ENCODE peak calls at places on chromosomes 3 and 15, in nine cellular contexts. One of them, this sample, is unnamed.

GRCh38 chr3:195086341-195086740 is 184.6 kb downstream of the XXYLT1 start:
- DNase-seq in HepG2: no peak
- DNase-seq in posterior cingulate gyrus: no peak
- DNase-seq in GM03348: no peak
- DNase-seq in HCT116: no peak
- DNase-seq in NCI-H526: no peak
- DNase-seq in mucosa of descending colon: no peak
- DNase-seq in ELR: no peak
- DNase-seq in OCI-LY7: no peak
- DNase-seq in this sample: no peak

GRCh38 chr3:40523781-40524180 is 979 bp upstream of the ZNF621 start:
- DNase-seq in HepG2: no peak
- DNase-seq in posterior cingulate gyrus: no peak
- DNase-seq in GM03348: peak; percentile 12
- DNase-seq in HCT116: no peak
- DNase-seq in NCI-H526: no peak
- DNase-seq in mucosa of descending colon: no peak
- DNase-seq in ELR: no peak
- DNase-seq in OCI-LY7: no peak
- DNase-seq in this sample: peak; percentile 2

GRCh38 chr3:66255865-66256264 is 35.1 kb downstream of the SLC25A26 start:
- DNase-seq in HepG2: no peak
- DNase-seq in posterior cingulate gyrus: no peak
- DNase-seq in GM03348: no peak
- DNase-seq in HCT116: no peak
- DNase-seq in NCI-H526: no peak
- DNase-seq in mucosa of descending colon: no peak
- DNase-seq in ELR: no peak
- DNase-seq in OCI-LY7: no peak
- DNase-seq in this sample: no peak

GRCh38 chr3:168090306-168091085 is 5.2 kb downstream of the GOLIM4 start:
- DNase-seq in HepG2: no peak
- DNase-seq in posterior cingulate gyrus: no peak
- DNase-seq in GM03348: no peak
- DNase-seq in HCT116: no peak
- DNase-seq in NCI-H526: no peak
- DNase-seq in mucosa of descending colon: no peak
- DNase-seq in ELR: no peak
- DNase-seq in OCI-LY7: no peak
- DNase-seq in this sample: no peak

GRCh38 chr3:104992618-104993017 is 374.1 kb upstream of the ALCAM start:
- DNase-seq in HepG2: no peak
- DNase-seq in posterior cingulate gyrus: no peak
- DNase-seq in GM03348: no peak
- DNase-seq in HCT116: no peak
- DNase-seq in NCI-H526: no peak
- DNase-seq in mucosa of descending colon: no peak
- DNase-seq in ELR: no peak
- DNase-seq in OCI-LY7: no peak
- DNase-seq in this sample: no peak

GRCh38 chr15:49038382-49038781 is 7.9 kb downstream of the SECISBP2L start:
- DNase-seq in HepG2: no peak
- DNase-seq in posterior cingulate gyrus: no peak
- DNase-seq in GM03348: no peak
- DNase-seq in HCT116: no peak
- DNase-seq in NCI-H526: no peak
- DNase-seq in mucosa of descending colon: peak; percentile 8
- DNase-seq in ELR: peak; percentile 43
- DNase-seq in OCI-LY7: no peak
- DNase-seq in this sample: no peak

GRCh38 chr3:13122101-13123055 is 49.1 kb upstream of the IQSEC1 start:
- DNase-seq in HepG2: no peak
- DNase-seq in posterior cingulate gyrus: no peak
- DNase-seq in GM03348: no peak
- DNase-seq in HCT116: no peak
- DNase-seq in NCI-H526: no peak
- DNase-seq in mucosa of descending colon: no peak
- DNase-seq in ELR: no peak
- DNase-seq in OCI-LY7: no peak
- DNase-seq in this sample: no peak

GRCh38 chr3:147680820-147681488 is 271.8 kb downstream of the ZIC1 start:
- DNase-seq in HepG2: no peak
- DNase-seq in posterior cingulate gyrus: no peak
- DNase-seq in GM03348: no peak
- DNase-seq in HCT116: no peak
- DNase-seq in NCI-H526: no peak
- DNase-seq in mucosa of descending colon: no peak
- DNase-seq in ELR: no peak
- DNase-seq in OCI-LY7: no peak
- DNase-seq in this sample: no peak

GRCh38 chr3:161893972-161894371 is 397.4 kb downstream of the OTOL1 start:
- DNase-seq in HepG2: no peak
- DNase-seq in posterior cingulate gyrus: no peak
- DNase-seq in GM03348: peak; percentile 26
- DNase-seq in HCT116: no peak
- DNase-seq in NCI-H526: no peak
- DNase-seq in mucosa of descending colon: no peak
- DNase-seq in ELR: peak; percentile 72
- DNase-seq in OCI-LY7: no peak
- DNase-seq in this sample: no peak

GRCh38 chr3:175664911-175665310 is 805.8 kb downstream of the NAALADL2 start:
- DNase-seq in HepG2: no peak
- DNase-seq in posterior cingulate gyrus: no peak
- DNase-seq in GM03348: no peak
- DNase-seq in HCT116: no peak
- DNase-seq in NCI-H526: no peak
- DNase-seq in mucosa of descending colon: no peak
- DNase-seq in ELR: no peak
- DNase-seq in OCI-LY7: no peak
- DNase-seq in this sample: no peak

GRCh38 chr3:156417733-156418132 is 137.2 kb downstream of the SSR3 start:
- DNase-seq in HepG2: no peak
- DNase-seq in posterior cingulate gyrus: no peak
- DNase-seq in GM03348: no peak
- DNase-seq in HCT116: no peak
- DNase-seq in NCI-H526: no peak
- DNase-seq in mucosa of descending colon: no peak
- DNase-seq in ELR: no peak
- DNase-seq in OCI-LY7: no peak
- DNase-seq in this sample: no peak

GRCh38 chr3:64104006-64104405 is 80.7 kb upstream of the PSMD6 start:
- DNase-seq in HepG2: no peak
- DNase-seq in posterior cingulate gyrus: no peak
- DNase-seq in GM03348: no peak
- DNase-seq in HCT116: no peak
- DNase-seq in NCI-H526: no peak
- DNase-seq in mucosa of descending colon: peak; percentile 41
- DNase-seq in ELR: no peak
- DNase-seq in OCI-LY7: no peak
- DNase-seq in this sample: no peak

GRCh38 chr3:130533247-130533646 is 16.3 kb downstream of the COL6A6 start:
- DNase-seq in HepG2: no peak
- DNase-seq in posterior cingulate gyrus: no peak
- DNase-seq in GM03348: no peak
- DNase-seq in HCT116: no peak
- DNase-seq in NCI-H526: no peak
- DNase-seq in mucosa of descending colon: no peak
- DNase-seq in ELR: no peak
- DNase-seq in OCI-LY7: no peak
- DNase-seq in this sample: no peak